ENCODE peak calls at places on chromosomes 16 and 17, in five cellular contexts. T, Y, N, A and R are unnamed samples.

GRCh38 chr17:56149266-56150036 is 3.8 kb upstream of the ANKFN1 start:
- DNase-seq in T (no peak), Y (no peak), N (no peak), A (no peak), R (no peak)

GRCh38 chr16:88284626-88285513 is 97.9 kb upstream of the ZNF469 start:
- DNase-seq in T (no peak), Y (no peak), N (no peak), A (no peak), R (no peak)

GRCh38 chr17:78496311-78496710 is 80.9 kb downstream of the DNAH17 start:
- DNase-seq in T (no peak), Y (no peak), N (no peak), A (no peak), R (no peak)

GRCh38 chr17:77409282-77410161 is 268.8 kb downstream of the SEC14L1 start:
- DNase-seq in T (peak), Y (peak), N (peak), A (no peak), R (no peak)

GRCh38 chr16:53094013-53094630 is 39.3 kb downstream of the CHD9 start:
- DNase-seq in T (no peak), Y (no peak), N (peak), A (peak), R (no peak)

GRCh38 chr16:75073551-75074414 is 42.8 kb downstream of the LDHD start:
- DNase-seq in T (no peak), Y (no peak), N (no peak), A (no peak), R (no peak)

GRCh38 chr17:43637563-43638323 is 24.0 kb downstream of the MEOX1 start:
- DNase-seq in T (no peak), Y (no peak), N (no peak), A (no peak), R (no peak)

GRCh38 chr16:53911506-53911905 is 207.6 kb downstream of the FTO start:
- DNase-seq in T (no peak), Y (no peak), N (no peak), A (no peak), R (no peak)

GRCh38 chr17:63491413-63491812 is 14.6 kb downstream of the ACE start:
- DNase-seq in T (no peak), Y (no peak), N (no peak), A (no peak), R (no peak)

GRCh38 chr17:49971848-49972485 is 3.0 kb downstream of the DLX4 start:
- DNase-seq in T (no peak), Y (peak), N (no peak), A (no peak), R (no peak)

GRCh38 chr17:27544350-27545131 is 86.4 kb upstream of the LGALS9 start:
- DNase-seq in T (no peak), Y (no peak), N (no peak), A (no peak), R (no peak)

GRCh38 chr17:65400701-65401100 is 160.7 kb downstream of the AXIN2 start:
- DNase-seq in T (no peak), Y (no peak), N (no peak), A (no peak), R (no peak)

GRCh38 chr17:65393514-65393913 is 167.9 kb downstream of the AXIN2 start:
- DNase-seq in T (no peak), Y (no peak), N (no peak), A (no peak), R (no peak)

GRCh38 chr17:65398036-65398787 is 163.2 kb downstream of the AXIN2 start:
- DNase-seq in T (no peak), Y (no peak), N (no peak), A (no peak), R (no peak)

GRCh38 chr17:65394811-65395472 is 166.5 kb downstream of the AXIN2 start:
- DNase-seq in T (no peak), Y (no peak), N (no peak), A (no peak), R (no peak)

DNA sequence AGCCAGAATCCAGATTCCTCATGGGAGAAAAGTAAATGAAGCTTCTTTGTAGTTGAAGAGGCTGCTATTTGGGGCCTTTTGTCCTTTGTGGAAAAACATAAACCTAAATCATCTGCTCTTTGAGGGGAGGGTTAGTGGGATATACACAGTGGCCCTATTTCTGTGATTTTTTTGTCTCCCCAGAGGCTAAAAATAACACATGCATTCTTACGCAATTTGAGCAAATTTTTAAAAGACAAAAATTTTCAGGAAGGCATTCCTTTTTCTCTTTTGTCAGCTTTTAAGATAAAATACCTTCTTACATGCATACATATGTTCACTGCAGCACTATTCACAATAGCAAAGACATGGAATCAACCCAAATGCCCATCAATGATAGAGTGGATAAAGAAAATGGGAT is 165.5 kb downstream of the AXIN2 start:
- DNase-seq in T (no peak), Y (no peak), N (no peak), A (no peak), R (no peak)
- TF ChIP-seq CTCF in T (no peak), Y (no peak), N (no peak), A (no peak), R (no peak)

DNA sequence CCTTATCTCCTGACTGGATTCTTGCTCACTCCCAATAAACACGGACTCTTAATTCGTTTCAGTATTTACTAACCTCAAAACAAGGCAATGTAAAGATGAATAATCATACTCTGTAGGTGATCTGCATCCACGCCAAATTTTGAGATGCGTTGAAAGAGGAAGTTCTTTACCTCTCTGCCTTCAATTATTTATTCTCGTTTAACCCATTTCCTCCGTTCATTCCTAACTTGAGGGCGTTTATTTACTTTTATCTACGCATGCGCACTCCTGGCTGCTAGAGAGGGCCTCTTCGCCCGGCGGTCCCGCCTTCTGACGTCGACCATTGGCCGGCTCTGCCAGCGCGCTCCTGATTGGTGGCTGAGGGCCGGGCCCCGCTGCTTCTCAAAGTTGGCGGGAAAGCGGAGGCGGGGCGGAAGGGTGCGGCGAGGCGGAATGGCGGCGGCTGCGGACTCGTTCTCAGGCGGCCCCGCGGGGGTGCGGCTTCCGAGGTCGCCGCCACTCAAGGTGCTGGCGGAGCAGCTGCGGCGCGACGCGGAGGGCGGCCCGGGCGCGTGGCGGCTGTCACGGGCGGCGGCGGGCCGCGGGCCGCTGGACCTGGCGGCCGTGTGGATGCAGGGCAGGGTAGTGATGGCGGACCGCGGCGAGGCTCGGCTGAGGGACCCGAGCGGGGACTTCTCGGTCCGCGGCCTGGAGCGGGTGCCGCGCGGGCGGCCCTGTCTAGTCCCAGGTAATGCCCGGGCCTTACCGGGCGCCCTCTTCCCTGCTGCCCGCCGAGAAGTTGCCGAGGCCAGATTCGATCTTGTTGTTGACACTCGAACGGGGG is at the start of gene RMI2:
- DNase-seq in T (peak), Y (peak), N (peak), A (peak), R (no peak)
- TF ChIP-seq CTCF in T (no peak), Y (no peak), N (no peak), A (no peak), R (no peak)

DNA sequence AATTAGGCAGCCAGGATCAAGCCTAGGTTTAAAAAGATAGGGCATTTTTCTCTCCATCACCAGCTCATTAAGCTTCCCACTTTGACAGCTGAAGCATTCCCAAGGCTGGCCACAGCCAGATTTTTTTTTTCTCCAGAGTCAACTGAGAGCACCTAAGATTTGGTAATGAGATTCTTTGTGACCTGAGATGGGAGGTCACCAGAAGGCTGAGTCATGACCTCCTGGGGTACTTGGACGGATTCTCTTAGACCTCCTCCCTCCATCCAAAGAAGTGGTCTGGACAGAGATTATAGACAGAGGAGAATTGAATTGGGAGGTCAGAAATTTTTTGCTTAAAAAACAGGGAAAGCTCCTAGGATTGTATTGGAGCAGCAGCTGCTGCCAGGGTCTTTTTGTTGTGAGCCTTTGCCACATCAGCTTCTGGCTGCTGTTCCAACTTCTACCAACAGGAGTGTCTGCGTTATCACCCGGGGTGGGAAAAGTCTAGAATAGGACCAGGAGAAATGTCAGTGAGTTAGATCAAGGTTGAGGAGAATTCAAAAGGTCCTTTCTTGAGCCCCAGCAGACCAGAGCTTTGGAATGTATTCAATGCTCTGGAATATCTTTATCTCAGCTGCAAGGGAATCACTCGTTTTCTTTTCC is 221.2 kb upstream of the N4BP1 start:
- DNase-seq in T (no peak), Y (peak), N (no peak), A (no peak), R (no peak)
- TF ChIP-seq CTCF in T (no peak), Y (peak), N (no peak), A (no peak), R (peak)

DNA sequence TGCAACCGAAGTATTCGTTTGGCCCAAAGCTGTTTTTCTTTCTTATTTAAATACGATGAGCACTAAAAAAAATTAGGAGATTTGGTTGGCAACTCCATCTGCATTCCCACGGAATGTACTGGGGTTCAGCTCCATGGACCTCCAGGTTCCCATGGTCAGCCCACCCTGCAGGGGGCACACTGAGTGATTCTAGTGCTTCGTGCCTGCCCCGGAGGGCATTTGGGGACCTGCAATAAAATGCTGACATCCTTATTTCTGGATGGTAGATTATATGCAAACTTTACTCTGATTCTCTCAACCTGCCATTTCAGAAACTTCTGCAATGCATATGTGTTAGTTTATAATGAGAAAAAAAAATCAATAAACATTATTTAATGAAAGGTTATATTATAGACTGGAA is 339.4 kb downstream of the XYLT1 start:
- DNase-seq in T (no peak), Y (peak), N (no peak), A (no peak), R (no peak)
- TF ChIP-seq CTCF in T (no peak), Y (no peak), N (no peak), A (no peak), R (no peak)